ENCODE peak calls at places on chromosomes 13 and 19, in eight cellular contexts. T is H9, N is tibial nerve, M is neural progenitor cell, D is IMR-90, B is osteoblast, L is OCI-LY7, W is kidney. E is an unnamed sample. For H3K4me1, the result is how much of the 10 kb centered on the place peaks cover.

GRCh38 chr13:86932935-86933334 is 738.2 kb upstream of the SLITRK5 start:
- DNase-seq in T (peak), N (no peak), M (peak), D (peak), B (no peak), L (no peak), W (no peak), E (peak)

GRCh38 chr19:4702764-4703163 is 20.9 kb downstream of the DPP9 start:
- DNase-seq in T (no peak), N (no peak), M (no peak), D (no peak), B (no peak), L (no peak), W (peak), E (no peak)

GRCh38 chr19:11286312-11286974 is 9.5 kb upstream of the TSPAN16 start:
- DNase-seq in T (no peak), N (no peak), M (no peak), D (peak), B (no peak), L (no peak), W (no peak), E (no peak)

GRCh38 chr19:3366104-3366760 is at the start of gene NFIC:
- DNase-seq in T (peak), N (peak), M (peak), D (peak), B (peak), L (no peak), W (peak), E (peak)

GRCh38 chr19:50645107-50645506 is 4.1 kb upstream of the C19orf81 start:
- DNase-seq in T (no peak), N (no peak), M (no peak), D (no peak), B (no peak), L (no peak), W (no peak), E (no peak)

GRCh38 chr13:97977376-97977705 is 23.9 kb downstream of the IPO5 start:
- DNase-seq in T (no peak), N (no peak), M (no peak), D (no peak), B (no peak), L (no peak), W (no peak), E (no peak)

GRCh38 chr19:3132971-3133792 is 2.7 kb upstream of the GNA15 start:
- DNase-seq in T (peak), N (no peak), M (no peak), D (peak), B (peak), L (no peak), W (peak), E (peak)

GRCh38 chr13:49062297-49062896 is 86.7 kb downstream of the FNDC3A start:
- DNase-seq in T (no peak), N (no peak), M (no peak), D (peak), B (no peak), L (no peak), W (no peak), E (no peak)

GRCh38 chr13:37481005-37481857 is 117.3 kb downstream of the POSTN start:
- DNase-seq in T (no peak), N (no peak), M (no peak), D (peak), B (peak), L (no peak), W (no peak), E (no peak)

DNA sequence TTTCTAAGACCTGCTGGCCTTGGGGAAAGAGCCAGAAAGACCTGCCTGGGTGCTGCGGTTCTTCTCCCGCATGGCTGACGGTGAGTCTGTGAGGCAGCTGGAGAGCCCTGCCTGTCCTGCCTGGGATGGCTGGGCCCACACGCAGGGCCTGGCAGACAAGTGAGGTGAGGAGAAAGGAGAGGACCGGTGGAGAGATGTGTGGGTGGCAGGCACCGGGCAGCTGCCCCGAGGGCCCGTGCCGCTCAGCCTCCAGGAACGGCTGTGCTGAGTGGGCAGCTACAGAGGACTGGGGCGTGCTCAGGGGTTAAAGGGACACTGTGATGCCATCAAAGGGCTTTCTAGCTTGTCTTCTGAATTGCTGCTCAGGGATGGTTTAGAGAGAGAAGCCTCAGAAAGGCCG is 53.8 kb downstream of the MLLT1 start:
- DNase-seq in T (no peak), N (no peak), M (no peak), D (no peak), B (peak), L (no peak), W (no peak), E (no peak)
- H3K4me1 ChIP-seq in T (under half), N (under half), M (under half), D (under half), B (under half), L (under half), W (under half), E (under half)

GRCh38 chr19:56400485-56400884 is 3.6 kb upstream of the ZNF583 start:
- DNase-seq in T (no peak), N (no peak), M (no peak), D (no peak), B (no peak), L (no peak), W (no peak), E (no peak)

GRCh38 chr19:56405062-56405461 is 930 bp downstream of the ZNF583 start:
- DNase-seq in T (no peak), N (no peak), M (no peak), D (no peak), B (no peak), L (no peak), W (no peak), E (no peak)

GRCh38 chr19:56404705-56405056 is 549 bp downstream of the ZNF583 start:
- DNase-seq in T (no peak), N (no peak), M (no peak), D (no peak), B (no peak), L (no peak), W (no peak), E (no peak)

GRCh38 chr19:56403261-56403660 is 871 bp upstream of the ZNF583 start:
- DNase-seq in T (no peak), N (no peak), M (peak), D (peak), B (no peak), L (no peak), W (no peak), E (no peak)

DNA sequence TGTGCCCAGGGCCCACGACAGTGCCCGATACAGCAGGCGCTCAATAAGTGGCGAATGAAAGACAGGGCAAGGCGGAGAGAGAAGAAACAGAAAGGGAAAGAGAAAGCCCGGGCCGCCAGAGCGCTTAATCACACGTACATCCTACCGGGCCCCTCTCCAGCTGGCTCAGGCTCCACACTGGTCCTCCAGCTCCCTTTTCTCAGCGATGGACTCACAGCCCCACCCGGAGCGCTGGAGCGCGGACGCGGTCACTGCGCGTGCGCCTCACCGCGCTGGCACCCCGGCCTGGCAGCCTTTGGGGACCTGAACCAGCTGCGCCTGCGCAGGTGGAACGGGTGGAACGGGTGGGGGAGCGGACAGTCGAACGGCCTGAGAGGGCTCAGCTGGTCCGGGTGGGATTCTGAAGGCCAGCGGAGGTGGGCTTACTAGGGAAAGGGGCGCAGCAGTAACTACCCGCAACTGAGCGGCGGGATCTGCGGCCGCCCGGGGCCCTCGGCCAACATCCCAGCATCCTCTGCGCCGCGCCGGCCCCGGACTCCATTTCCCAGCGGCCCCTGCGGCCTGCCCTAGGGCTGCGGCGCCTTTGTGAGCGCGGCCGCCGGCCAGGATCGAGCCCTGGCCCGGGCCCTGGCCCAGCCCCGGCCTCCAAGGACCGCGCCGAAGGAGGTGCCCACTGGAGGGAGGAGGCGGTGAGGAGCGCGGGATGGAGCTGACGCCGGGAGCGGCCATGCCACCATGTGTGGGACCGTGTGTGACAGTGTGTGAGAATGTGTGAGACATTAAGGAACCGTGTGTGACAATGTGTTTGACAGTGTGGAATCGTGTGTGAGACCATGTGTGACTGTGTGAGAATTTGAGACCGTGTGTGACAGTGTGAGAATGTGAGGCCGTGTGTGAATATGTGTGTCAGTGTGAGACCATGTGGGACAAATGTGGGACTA is at the start of gene ZNF583:
- DNase-seq in T (peak), N (peak), M (peak), D (peak), B (peak), L (peak), W (peak), E (peak)
- H3K27ac ChIP-seq in T (no peak), N (peak), M (peak), D (peak), B (peak), L (no peak), W (peak), E (peak)

DNA sequence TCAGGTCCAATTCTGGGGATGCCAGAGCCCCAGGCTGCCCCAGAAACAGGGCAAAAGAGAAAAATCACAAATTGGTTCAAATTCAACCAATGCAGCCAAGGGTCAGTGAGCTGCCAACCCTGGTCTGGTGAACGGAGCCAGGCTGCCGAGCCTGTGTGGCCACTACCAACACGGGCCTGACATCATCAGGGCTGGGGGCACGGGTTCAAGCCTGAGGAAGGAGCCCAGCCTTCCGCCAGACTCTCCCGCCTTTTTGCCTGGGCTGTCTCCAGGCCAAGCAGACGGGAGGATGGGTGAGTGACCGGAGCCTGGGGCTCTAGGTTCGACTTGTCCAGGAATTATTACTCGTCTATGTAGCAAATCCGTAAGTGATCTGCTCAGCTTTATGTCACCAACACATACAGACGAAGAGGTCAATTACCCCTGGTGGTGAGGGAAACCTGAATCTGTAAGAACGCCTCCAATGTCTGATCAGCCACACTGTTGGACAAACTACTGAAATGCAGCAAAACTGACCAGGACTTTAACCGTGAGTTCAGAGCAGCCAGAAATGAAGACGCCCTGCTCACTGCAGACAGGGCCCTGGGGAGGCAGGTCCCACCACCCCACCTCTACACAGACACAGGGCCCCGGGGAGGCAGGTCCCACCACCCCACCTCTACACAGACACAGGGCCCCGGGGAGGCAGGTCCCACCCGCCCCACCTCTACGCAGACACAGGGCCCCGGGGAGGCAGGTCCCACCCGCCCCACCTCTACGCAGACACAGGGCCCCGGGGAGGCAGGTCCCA is 31.8 kb downstream of the RAB20 start:
- DNase-seq in T (no peak), N (no peak), M (no peak), D (no peak), B (peak), L (no peak), W (no peak), E (no peak)
- H3K4me1 ChIP-seq in T (under half), N (under half), M (under half), D (under half), B (under half), L (under half), W (under half), E (under half)

GRCh38 chr13:21579754-21580316 is 24.1 kb downstream of the MICU2 start:
- DNase-seq in T (no peak), N (no peak), M (no peak), D (no peak), B (peak), L (peak), W (no peak), E (no peak)

GRCh38 chr13:21583496-21583895 is 20.5 kb downstream of the MICU2 start:
- DNase-seq in T (peak), N (no peak), M (peak), D (peak), B (no peak), L (no peak), W (no peak), E (peak)

GRCh38 chr13:21590231-21590630 is 13.7 kb downstream of the MICU2 start:
- DNase-seq in T (no peak), N (no peak), M (no peak), D (peak), B (no peak), L (no peak), W (no peak), E (no peak)

GRCh38 chr13:21580736-21581135 is 23.2 kb downstream of the MICU2 start:
- DNase-seq in T (no peak), N (no peak), M (no peak), D (no peak), B (no peak), L (no peak), W (no peak), E (no peak)

DNA sequence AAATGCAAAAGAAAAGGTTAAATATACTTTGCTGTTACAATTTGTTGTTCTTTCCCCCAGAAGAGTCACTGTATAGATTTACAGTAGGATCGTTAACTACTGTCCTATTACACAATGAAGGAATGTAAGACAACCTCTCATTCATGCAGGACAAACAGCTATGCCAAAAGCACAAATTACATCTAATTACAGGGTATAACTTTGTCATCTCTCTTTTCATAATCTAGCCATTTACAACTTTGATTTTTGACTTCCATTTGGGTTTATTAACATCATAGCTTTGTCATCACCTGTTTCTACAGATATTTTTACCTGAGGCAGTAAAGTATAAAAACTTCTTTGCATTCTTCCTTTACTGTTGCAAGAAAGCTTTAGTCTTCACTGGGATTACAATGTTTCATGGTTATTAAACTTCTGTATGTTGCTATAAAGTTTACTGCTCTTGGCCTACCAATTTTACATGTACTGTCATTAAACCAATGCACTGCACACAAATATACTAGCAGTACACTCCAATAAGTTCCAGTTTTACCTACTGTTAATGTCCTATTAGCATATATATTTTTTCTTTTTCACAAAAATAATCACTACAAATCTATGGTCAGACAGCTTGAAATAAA is 18.9 kb downstream of the MICU2 start:
- DNase-seq in T (no peak), N (no peak), M (no peak), D (no peak), B (no peak), L (no peak), W (no peak), E (no peak)
- H3K27ac ChIP-seq in T (no peak), N (no peak), M (no peak), D (no peak), B (no peak), L (no peak), W (no peak), E (no peak)

DNA sequence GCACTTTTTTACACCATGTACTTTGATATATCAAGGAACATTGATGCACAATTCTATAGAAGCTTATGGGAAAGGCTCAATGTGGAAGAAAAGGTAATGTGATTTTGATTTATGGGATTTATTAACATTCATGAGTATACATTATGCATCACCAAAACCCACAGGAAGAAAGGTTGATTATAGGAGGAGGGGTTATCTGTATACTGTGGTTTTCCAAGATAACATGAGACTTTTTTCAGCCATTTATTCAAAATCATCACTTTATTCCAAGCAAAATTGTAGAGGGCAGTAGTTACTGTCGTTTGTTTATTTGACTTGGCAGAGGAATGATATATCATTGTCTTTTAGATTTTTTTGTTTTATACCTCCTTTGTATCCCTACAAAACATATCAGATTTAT is 54.9 kb downstream of the WDFY2 start:
- DNase-seq in T (no peak), N (no peak), M (no peak), D (peak), B (no peak), L (no peak), W (no peak), E (no peak)
- H3K4me1 ChIP-seq in T (under half), N (under half), M (half or more), D (under half), B (half or more), L (under half), W (under half), E (under half)

GRCh38 chr13:44651209-44651608 is 75.1 kb upstream of the TSC22D1 start:
- DNase-seq in T (no peak), N (no peak), M (no peak), D (no peak), B (no peak), L (no peak), W (no peak), E (no peak)

GRCh38 chr13:44646044-44646443 is 69.9 kb upstream of the TSC22D1 start:
- DNase-seq in T (no peak), N (no peak), M (no peak), D (no peak), B (no peak), L (no peak), W (no peak), E (no peak)

GRCh38 chr13:44649118-44649455 is 73.0 kb upstream of the TSC22D1 start:
- DNase-seq in T (peak), N (no peak), M (peak), D (no peak), B (no peak), L (no peak), W (no peak), E (peak)

GRCh38 chr13:44649834-44650233 is 73.7 kb upstream of the TSC22D1 start:
- DNase-seq in T (no peak), N (no peak), M (no peak), D (no peak), B (peak), L (no peak), W (no peak), E (no peak)

GRCh38 chr13:44648392-44649117 is 72.4 kb upstream of the TSC22D1 start:
- DNase-seq in T (no peak), N (no peak), M (no peak), D (no peak), B (peak), L (no peak), W (no peak), E (no peak)
- H3K27ac ChIP-seq in T (no peak), N (no peak), M (no peak), D (no peak), B (no peak), L (no peak), W (no peak), E (no peak)

GRCh38 chr19:45785781-45786532 is 3.7 kb upstream of the DMPK start:
- DNase-seq in T (no peak), N (no peak), M (no peak), D (no peak), B (peak), L (no peak), W (peak), E (no peak)

GRCh38 chr19:45782162-45782623 is at the start of gene DMPK:
- DNase-seq in T (peak), N (no peak), M (no peak), D (no peak), B (peak), L (no peak), W (peak), E (no peak)

GRCh38 chr19:45785097-45785496 is 2.8 kb upstream of the DMPK start:
- DNase-seq in T (no peak), N (no peak), M (no peak), D (no peak), B (peak), L (no peak), W (no peak), E (no peak)

GRCh38 chr19:45782820-45783785 is 813 bp upstream of the DMPK start:
- DNase-seq in T (peak), N (no peak), M (no peak), D (peak), B (peak), L (no peak), W (peak), E (peak)

GRCh38 chr19:45784096-45784495 is 1.8 kb upstream of the DMPK start:
- DNase-seq in T (peak), N (no peak), M (no peak), D (no peak), B (peak), L (no peak), W (no peak), E (peak)
- H3K4me1 ChIP-seq in T (under half), N (under half), M (under half), D (under half), B (under half), L (under half), W (under half), E (under half)